ENCODE peak calls at places on chromosomes 11 and 22, in four cellular contexts. One of them, this sample, is unnamed.

GRCh38 chr11:130849215-130849568 is 67.1 kb downstream of the SNX19 start:
- DNase-seq in T-helper 2 cell: no peak
- DNase-seq in stimulated activated CD8-positive, alpha-beta memory T cell treated with anti-CD3 and anti-CD28 coated beads, Interleukin-7, amount 100 ng/mL, for 1 hour: no peak
- DNase-seq in T-helper 1 cell: no peak
- DNase-seq in this sample: no peak

GRCh38 chr22:42247596-42247995 is 22.9 kb downstream of the TCF20 start:
- DNase-seq in T-helper 1 cell: no peak
- DNase-seq in stimulated activated CD8-positive, alpha-beta memory T cell treated with anti-CD3 and anti-CD28 coated beads, Interleukin-7, amount 100 ng/mL, for 1 hour: no peak
- DNase-seq in T-helper 2 cell: no peak
- DNase-seq in this sample: no peak

GRCh38 chr11:27229511-27230174 is 133.4 kb downstream of the CCDC34 start:
- DNase-seq in stimulated activated CD8-positive, alpha-beta memory T cell treated with anti-CD3 and anti-CD28 coated beads, Interleukin-7, amount 100 ng/mL, for 1 hour: no peak
- DNase-seq in T-helper 1 cell: no peak
- DNase-seq in T-helper 2 cell: no peak
- DNase-seq in this sample: no peak

GRCh38 chr11:30392221-30392784 is 69.4 kb downstream of the ARL14EP start:
- DNase-seq in T-helper 2 cell: no peak
- DNase-seq in T-helper 1 cell: no peak
- DNase-seq in stimulated activated CD8-positive, alpha-beta memory T cell treated with anti-CD3 and anti-CD28 coated beads, Interleukin-7, amount 100 ng/mL, for 1 hour: no peak
- DNase-seq in this sample: no peak

GRCh38 chr11:2300290-2300935 is 1.3 kb downstream of the C11orf21 start:
- DNase-seq in stimulated activated CD8-positive, alpha-beta memory T cell treated with anti-CD3 and anti-CD28 coated beads, Interleukin-7, amount 100 ng/mL, for 1 hour: no peak
- DNase-seq in T-helper 2 cell: no peak
- DNase-seq in T-helper 1 cell: no peak
- DNase-seq in this sample: no peak

GRCh38 chr11:31397239-31397834 is 27.7 kb downstream of the DNAJC24 start:
- DNase-seq in T-helper 2 cell: no peak
- DNase-seq in stimulated activated CD8-positive, alpha-beta memory T cell treated with anti-CD3 and anti-CD28 coated beads, Interleukin-7, amount 100 ng/mL, for 1 hour: no peak
- DNase-seq in T-helper 1 cell: peak
- DNase-seq in this sample: peak

GRCh38 chr11:39177678-39178077 is 2281.8 kb downstream of the LRRC4C start:
- DNase-seq in T-helper 1 cell: no peak
- DNase-seq in T-helper 2 cell: no peak
- DNase-seq in stimulated activated CD8-positive, alpha-beta memory T cell treated with anti-CD3 and anti-CD28 coated beads, Interleukin-7, amount 100 ng/mL, for 1 hour: no peak
- DNase-seq in this sample: no peak

GRCh38 chr22:18987765-18988164 is 51.7 kb upstream of the PRODH start:
- DNase-seq in T-helper 1 cell: no peak
- DNase-seq in stimulated activated CD8-positive, alpha-beta memory T cell treated with anti-CD3 and anti-CD28 coated beads, Interleukin-7, amount 100 ng/mL, for 1 hour: no peak
- DNase-seq in T-helper 2 cell: no peak
- DNase-seq in this sample: no peak

GRCh38 chr11:64703048-64703447 is 19.9 kb downstream of the NRXN2 start:
- DNase-seq in T-helper 2 cell: no peak
- DNase-seq in T-helper 1 cell: no peak
- DNase-seq in stimulated activated CD8-positive, alpha-beta memory T cell treated with anti-CD3 and anti-CD28 coated beads, Interleukin-7, amount 100 ng/mL, for 1 hour: no peak
- DNase-seq in this sample: no peak

GRCh38 chr11:1772270-1773130 is 8.8 kb upstream of the CTSD start:
- DNase-seq in T-helper 1 cell: peak
- DNase-seq in T-helper 2 cell: no peak
- DNase-seq in stimulated activated CD8-positive, alpha-beta memory T cell treated with anti-CD3 and anti-CD28 coated beads, Interleukin-7, amount 100 ng/mL, for 1 hour: peak
- DNase-seq in this sample: no peak

GRCh38 chr11:72836111-72836510 is 21.9 kb downstream of the ATG16L2 start:
- DNase-seq in T-helper 2 cell: no peak
- DNase-seq in T-helper 1 cell: no peak
- DNase-seq in stimulated activated CD8-positive, alpha-beta memory T cell treated with anti-CD3 and anti-CD28 coated beads, Interleukin-7, amount 100 ng/mL, for 1 hour: no peak
- DNase-seq in this sample: no peak

GRCh38 chr11:106961518-106961917 is 56.8 kb downstream of the GUCY1A2 start:
- DNase-seq in stimulated activated CD8-positive, alpha-beta memory T cell treated with anti-CD3 and anti-CD28 coated beads, Interleukin-7, amount 100 ng/mL, for 1 hour: no peak
- DNase-seq in T-helper 2 cell: no peak
- DNase-seq in T-helper 1 cell: no peak
- DNase-seq in this sample: no peak

GRCh38 chr11:66232769-66233168 is 35.7 kb upstream of the RAB1B start:
- DNase-seq in T-helper 1 cell: no peak
- DNase-seq in stimulated activated CD8-positive, alpha-beta memory T cell treated with anti-CD3 and anti-CD28 coated beads, Interleukin-7, amount 100 ng/mL, for 1 hour: no peak
- DNase-seq in T-helper 2 cell: no peak
- DNase-seq in this sample: no peak

GRCh38 chr11:117871784-117872183 is 4.7 kb downstream of the FXYD6 start:
- DNase-seq in stimulated activated CD8-positive, alpha-beta memory T cell treated with anti-CD3 and anti-CD28 coated beads, Interleukin-7, amount 100 ng/mL, for 1 hour: no peak
- DNase-seq in T-helper 2 cell: no peak
- DNase-seq in T-helper 1 cell: no peak
- DNase-seq in this sample: no peak

GRCh38 chr11:63945482-63946163 is 6.8 kb downstream of the NAA40 start:
- DNase-seq in stimulated activated CD8-positive, alpha-beta memory T cell treated with anti-CD3 and anti-CD28 coated beads, Interleukin-7, amount 100 ng/mL, for 1 hour: no peak
- DNase-seq in T-helper 2 cell: peak
- DNase-seq in T-helper 1 cell: peak
- DNase-seq in this sample: peak

GRCh38 chr22:40628354-40629042 is 8.0 kb downstream of the MRTFA start:
- DNase-seq in T-helper 1 cell: no peak
- DNase-seq in T-helper 2 cell: no peak
- DNase-seq in stimulated activated CD8-positive, alpha-beta memory T cell treated with anti-CD3 and anti-CD28 coated beads, Interleukin-7, amount 100 ng/mL, for 1 hour: no peak
- DNase-seq in this sample: no peak

GRCh38 chr11:82176945-82177344 is 556.7 kb downstream of the FAM181B start:
- DNase-seq in T-helper 2 cell: no peak
- DNase-seq in stimulated activated CD8-positive, alpha-beta memory T cell treated with anti-CD3 and anti-CD28 coated beads, Interleukin-7, amount 100 ng/mL, for 1 hour: no peak
- DNase-seq in T-helper 1 cell: no peak
- DNase-seq in this sample: no peak

GRCh38 chr11:76667271-76667818 is 3.2 kb downstream of the LRRC32 start:
- DNase-seq in stimulated activated CD8-positive, alpha-beta memory T cell treated with anti-CD3 and anti-CD28 coated beads, Interleukin-7, amount 100 ng/mL, for 1 hour: no peak
- DNase-seq in T-helper 1 cell: no peak
- DNase-seq in T-helper 2 cell: no peak
- DNase-seq in this sample: no peak

GRCh38 chr22:37905534-37906363 is at the start of gene MICALL1:
- DNase-seq in stimulated activated CD8-positive, alpha-beta memory T cell treated with anti-CD3 and anti-CD28 coated beads, Interleukin-7, amount 100 ng/mL, for 1 hour: peak
- DNase-seq in T-helper 2 cell: peak
- DNase-seq in T-helper 1 cell: peak
- DNase-seq in this sample: peak

GRCh38 chr11:69950120-69950519 is 128.0 kb upstream of the ANO1 start:
- DNase-seq in stimulated activated CD8-positive, alpha-beta memory T cell treated with anti-CD3 and anti-CD28 coated beads, Interleukin-7, amount 100 ng/mL, for 1 hour: no peak
- DNase-seq in T-helper 1 cell: no peak
- DNase-seq in T-helper 2 cell: no peak
- DNase-seq in this sample: no peak

GRCh38 chr11:69684651-69685050 is 9.5 kb upstream of the LTO1 start:
- DNase-seq in stimulated activated CD8-positive, alpha-beta memory T cell treated with anti-CD3 and anti-CD28 coated beads, Interleukin-7, amount 100 ng/mL, for 1 hour: no peak
- DNase-seq in T-helper 1 cell: no peak
- DNase-seq in T-helper 2 cell: no peak
- DNase-seq in this sample: no peak

GRCh38 chr22:19765477-19766234 is 5.1 kb downstream of the TBX1 start:
- DNase-seq in T-helper 2 cell: no peak
- DNase-seq in stimulated activated CD8-positive, alpha-beta memory T cell treated with anti-CD3 and anti-CD28 coated beads, Interleukin-7, amount 100 ng/mL, for 1 hour: no peak
- DNase-seq in T-helper 1 cell: peak
- DNase-seq in this sample: no peak